ENCODE peak calls at places on chromosomes 7 and 10, in nine cellular contexts. Z, A, H, C, D, T, O, P and R are unnamed samples.
A peak's percentile ranks its signal among the peaks of the same experiment; 100 is the strongest.

GRCh38 chr10:97713351-97713827 is at the start of gene MARVELD1:
- DNase-seq in P (no peak), O (no peak), D (peak; percentile 48), C (no peak), Z (peak; percentile 64), A (no peak), H (peak; percentile 82), T (no peak), R (peak; percentile 71)

GRCh38 chr7:71386200-71386599 is 254.3 kb downstream of the GALNT17 start:
- DNase-seq in T (no peak), P (no peak), A (no peak), Z (no peak), H (no peak), C (no peak), O (no peak), D (no peak), R (no peak)

GRCh38 chr7:26857534-26858228 is 6.7 kb downstream of the SKAP2 start:
- DNase-seq in C (peak; percentile 41), H (no peak), Z (no peak), A (no peak), O (no peak), T (no peak), P (peak; percentile 44), D (peak; percentile 18), R (no peak)

GRCh38 chr7:7895754-7896153 is 72.8 kb upstream of the GLCCI1 start:
- DNase-seq in T (no peak), C (peak; percentile 20), P (no peak), Z (no peak), A (no peak), D (no peak), H (no peak), O (no peak), R (no peak)

GRCh38 chr10:121217331-121217730 is 366.2 kb downstream of the WDR11 start:
- DNase-seq in P (no peak), T (no peak), A (no peak), D (no peak), H (no peak), O (no peak), C (no peak), Z (no peak), R (no peak)

GRCh38 chr10:9188022-9188810 is 1133.7 kb downstream of the GATA3 start:
- DNase-seq in A (no peak), P (no peak), C (no peak), Z (peak; percentile 69), T (no peak), O (no peak), D (no peak), H (no peak), R (no peak)

GRCh38 chr7:131948434-131949053 is 392.1 kb upstream of the PODXL start:
- DNase-seq in D (no peak), O (no peak), T (no peak), Z (peak; percentile 25), P (peak; percentile 29), C (no peak), H (peak; percentile 29), A (no peak), R (no peak)

GRCh38 chr7:10436302-10436701 is 537.4 kb upstream of the PHF14 start:
- DNase-seq in T (no peak), D (no peak), A (no peak), P (no peak), H (no peak), C (no peak), O (no peak), Z (no peak), R (no peak)

GRCh38 chr10:12586724-12587123 is 237.4 kb downstream of the CAMK1D start:
- DNase-seq in H (no peak), A (no peak), Z (no peak), O (no peak), C (no peak), D (no peak), T (no peak), P (no peak), R (peak; percentile 40)

GRCh38 chr10:124636271-124636993 is 107.7 kb downstream of the FAM53B start:
- DNase-seq in C (no peak), T (no peak), O (peak; percentile 33), Z (no peak), D (no peak), A (no peak), P (no peak), H (no peak), R (peak; percentile 57)

GRCh38 chr7:44213872-44214595 is 13.3 kb downstream of the YKT6 start:
- DNase-seq in D (no peak), C (no peak), T (no peak), Z (peak; percentile 67), A (no peak), P (peak; percentile 74), H (no peak), O (no peak), R (peak; percentile 25)

GRCh38 chr7:114263219-114263618 is 151.4 kb upstream of the FOXP2 start:
- DNase-seq in A (no peak), D (no peak), H (no peak), P (no peak), Z (no peak), O (no peak), C (no peak), T (no peak), R (no peak)

GRCh38 chr7:119963654-119964053 is 309.3 kb upstream of the KCND2 start:
- DNase-seq in A (no peak), P (no peak), Z (no peak), H (no peak), O (no peak), T (no peak), D (no peak), C (no peak), R (no peak)

GRCh38 chr10:86446987-86447386 is 74.6 kb downstream of the WAPL start:
- DNase-seq in H (no peak), D (no peak), A (no peak), T (no peak), O (no peak), P (no peak), Z (no peak), C (no peak), R (no peak)

GRCh38 chr10:51564896-51565505 is 134.4 kb downstream of the CSTF2T start:
- DNase-seq in H (no peak), D (no peak), O (no peak), T (no peak), Z (no peak), P (no peak), A (no peak), C (no peak), R (no peak)

GRCh38 chr10:10432306-10433035 is 585.2 kb upstream of the CELF2 start:
- DNase-seq in C (no peak), T (no peak), P (no peak), D (peak; percentile 17), O (no peak), Z (no peak), H (no peak), A (no peak), R (no peak)

GRCh38 chr7:131827421-131827820 is 271.0 kb upstream of the PODXL start:
- DNase-seq in H (no peak), P (no peak), T (no peak), C (no peak), Z (peak; percentile 41), A (no peak), D (no peak), O (no peak), R (no peak)

GRCh38 chr10:71497802-71498326 is 101.1 kb downstream of the CDH23 start:
- DNase-seq in P (no peak), T (no peak), H (no peak), Z (no peak), O (no peak), A (no peak), C (no peak), D (no peak), R (no peak)

GRCh38 chr10:3750884-3751283 is 34.1 kb downstream of the KLF6 start:
- DNase-seq in O (no peak), A (no peak), C (no peak), Z (no peak), P (no peak), D (no peak), H (no peak), T (no peak), R (no peak)

GRCh38 chr7:141053626-141054025 is 20.2 kb upstream of the TMEM178B start:
- DNase-seq in C (no peak), H (no peak), D (no peak), O (peak; percentile 19), P (no peak), A (no peak), T (no peak), Z (peak; percentile 83), R (no peak)